ENCODE peak calls at places on chromosomes 2 and 18, in five cellular contexts. One of them, this sample, is unnamed.

GRCh38 chr2:7619203-7619602 is 702.0 kb downstream of the RNF144A start:
- DNase-seq in K562: no peak
- DNase-seq in GM12878: no peak
- DNase-seq in HepG2: no peak
- DNase-seq in HCT116: no peak
- DNase-seq in this sample: no peak

GRCh38 chr2:53826587-53827397 is 33.0 kb downstream of the GPR75 start:
- DNase-seq in K562: no peak
- DNase-seq in GM12878: no peak
- DNase-seq in HCT116: no peak
- DNase-seq in HepG2: peak
- DNase-seq in this sample: no peak

GRCh38 chr2:144015036-144015435 is 504.9 kb downstream of the ZEB2 start:
- DNase-seq in K562: no peak
- DNase-seq in GM12878: no peak
- DNase-seq in HCT116: no peak
- DNase-seq in HepG2: no peak
- DNase-seq in this sample: no peak

GRCh38 chr2:173347305-173348168 is 7.1 kb upstream of the CDCA7 start:
- DNase-seq in HepG2: peak
- DNase-seq in K562: no peak
- DNase-seq in GM12878: peak
- DNase-seq in HCT116: no peak
- DNase-seq in this sample: no peak

GRCh38 chr2:1088192-1088860 is 137.7 kb downstream of the SNTG2 start:
- DNase-seq in HepG2: no peak
- DNase-seq in K562: no peak
- DNase-seq in HCT116: no peak
- DNase-seq in GM12878: no peak
- DNase-seq in this sample: no peak

GRCh38 chr2:236717719-236718118 is 148.1 kb downstream of the ACKR3 start:
- DNase-seq in HCT116: no peak
- DNase-seq in K562: no peak
- DNase-seq in HepG2: no peak
- DNase-seq in GM12878: no peak
- DNase-seq in this sample: no peak

GRCh38 chr2:26696352-26696816 is 3.9 kb downstream of the KCNK3 start:
- DNase-seq in HCT116: peak
- DNase-seq in GM12878: no peak
- DNase-seq in K562: no peak
- DNase-seq in HepG2: no peak
- DNase-seq in this sample: peak

GRCh38 chr18:13660510-13660909 is 65.8 kb downstream of the FAM210A start:
- DNase-seq in HCT116: no peak
- DNase-seq in K562: no peak
- DNase-seq in GM12878: no peak
- DNase-seq in HepG2: no peak
- DNase-seq in this sample: no peak

GRCh38 chr2:26462511-26463251 is 15.2 kb downstream of the OTOF start:
- DNase-seq in GM12878: no peak
- DNase-seq in K562: peak
- DNase-seq in HepG2: peak
- DNase-seq in HCT116: peak
- DNase-seq in this sample: peak

GRCh38 chr2:222413295-222413911 is 10.9 kb upstream of the SGPP2 start:
- DNase-seq in K562: no peak
- DNase-seq in GM12878: no peak
- DNase-seq in HepG2: no peak
- DNase-seq in HCT116: no peak
- DNase-seq in this sample: no peak

GRCh38 chr2:229340086-229340760 is 69.1 kb upstream of the PID1 start:
- DNase-seq in GM12878: no peak
- DNase-seq in HCT116: no peak
- DNase-seq in HepG2: no peak
- DNase-seq in K562: no peak
- DNase-seq in this sample: no peak

GRCh38 chr18:49960376-49960775 is 147.0 kb upstream of the ACAA2 start:
- DNase-seq in HCT116: no peak
- DNase-seq in GM12878: no peak
- DNase-seq in HepG2: no peak
- DNase-seq in K562: no peak
- DNase-seq in this sample: no peak

GRCh38 chr2:9638532-9638931 is 7.7 kb upstream of the YWHAQ start:
- DNase-seq in K562: peak
- DNase-seq in HepG2: peak
- DNase-seq in GM12878: no peak
- DNase-seq in HCT116: peak
- DNase-seq in this sample: no peak

GRCh38 chr2:73830871-73831401 is 2.2 kb downstream of the STAMBP start:
- DNase-seq in GM12878: no peak
- DNase-seq in HepG2: no peak
- DNase-seq in HCT116: no peak
- DNase-seq in K562: no peak
- DNase-seq in this sample: no peak

GRCh38 chr2:160538559-160539355 is 45.1 kb upstream of the RBMS1 start:
- DNase-seq in HCT116: no peak
- DNase-seq in HepG2: no peak
- DNase-seq in GM12878: no peak
- DNase-seq in K562: no peak
- DNase-seq in this sample: no peak

GRCh38 chr2:86788172-86788571 is 2.5 kb downstream of the CD8A start:
- DNase-seq in HepG2: no peak
- DNase-seq in GM12878: no peak
- DNase-seq in HCT116: no peak
- DNase-seq in K562: no peak
- DNase-seq in this sample: no peak

GRCh38 chr2:205025580-205026240 is 480.4 kb downstream of the PARD3B start:
- DNase-seq in HCT116: no peak
- DNase-seq in HepG2: peak
- DNase-seq in K562: peak
- DNase-seq in GM12878: no peak
- DNase-seq in this sample: no peak

GRCh38 chr2:43714164-43714563 is 37.9 kb upstream of the C1GALT1C1L start:
- DNase-seq in GM12878: no peak
- DNase-seq in HCT116: no peak
- DNase-seq in K562: no peak
- DNase-seq in HepG2: no peak
- DNase-seq in this sample: no peak

GRCh38 chr2:65198737-65199136 is 28.9 kb upstream of the ACTR2 start:
- DNase-seq in K562: no peak
- DNase-seq in HepG2: no peak
- DNase-seq in HCT116: no peak
- DNase-seq in GM12878: no peak
- DNase-seq in this sample: no peak

GRCh38 chr18:5518179-5518770 is 25.5 kb downstream of the EPB41L3 start:
- DNase-seq in K562: no peak
- DNase-seq in HCT116: no peak
- DNase-seq in GM12878: no peak
- DNase-seq in HepG2: no peak
- DNase-seq in this sample: no peak

GRCh38 chr2:205684871-205685313 is 2.6 kb downstream of the NRP2 start:
- DNase-seq in GM12878: no peak
- DNase-seq in HepG2: no peak
- DNase-seq in K562: no peak
- DNase-seq in HCT116: no peak
- DNase-seq in this sample: no peak

GRCh38 chr2:223896751-223897320 is 48.3 kb downstream of the WDFY1 start:
- DNase-seq in GM12878: peak
- DNase-seq in HepG2: no peak
- DNase-seq in K562: no peak
- DNase-seq in HCT116: no peak
- DNase-seq in this sample: no peak

GRCh38 chr2:109139002-109139401 is 10.0 kb downstream of the SH3RF3 start:
- DNase-seq in GM12878: no peak
- DNase-seq in HepG2: no peak
- DNase-seq in HCT116: no peak
- DNase-seq in K562: no peak
- DNase-seq in this sample: no peak

GRCh38 chr2:74286725-74287124 is 56.5 kb downstream of the SLC4A5 start:
- DNase-seq in HCT116: no peak
- DNase-seq in HepG2: no peak
- DNase-seq in GM12878: no peak
- DNase-seq in K562: no peak
- DNase-seq in this sample: no peak

GRCh38 chr2:196059491-196059960 is 9.1 kb downstream of the DNAH7 start:
- DNase-seq in HepG2: no peak
- DNase-seq in K562: no peak
- DNase-seq in HCT116: no peak
- DNase-seq in GM12878: no peak
- DNase-seq in this sample: no peak

GRCh38 chr2:120205901-120206581 is 17.2 kb downstream of the TMEM185B start:
- DNase-seq in HepG2: no peak
- DNase-seq in HCT116: no peak
- DNase-seq in K562: peak
- DNase-seq in GM12878: no peak
- DNase-seq in this sample: peak

GRCh38 chr2:45616663-45617411 is 5.8 kb upstream of the SRBD1 start:
- DNase-seq in HepG2: no peak
- DNase-seq in K562: peak
- DNase-seq in HCT116: no peak
- DNase-seq in GM12878: no peak
- DNase-seq in this sample: no peak

GRCh38 chr2:31384351-31384750 is 30.2 kb downstream of the XDH start:
- DNase-seq in HCT116: peak
- DNase-seq in K562: no peak
- DNase-seq in HepG2: no peak
- DNase-seq in GM12878: no peak
- DNase-seq in this sample: no peak

GRCh38 chr2:15354596-15355359 is 206.4 kb downstream of the NBAS start:
- DNase-seq in HepG2: no peak
- DNase-seq in GM12878: no peak
- DNase-seq in HCT116: no peak
- DNase-seq in K562: no peak
- DNase-seq in this sample: no peak

GRCh38 chr2:71727562-71727961 is 274.2 kb downstream of the DYSF start:
- DNase-seq in HCT116: no peak
- DNase-seq in K562: no peak
- DNase-seq in GM12878: no peak
- DNase-seq in HepG2: no peak
- DNase-seq in this sample: no peak

GRCh38 chr2:28390857-28391563 is 1.6 kb upstream of the FOSL2 start:
- DNase-seq in GM12878: no peak
- DNase-seq in K562: peak
- DNase-seq in HCT116: no peak
- DNase-seq in HepG2: no peak
- DNase-seq in this sample: no peak

GRCh38 chr2:70616168-70616694 is 62.6 kb upstream of the TGFA start:
- DNase-seq in GM12878: no peak
- DNase-seq in HCT116: no peak
- DNase-seq in K562: no peak
- DNase-seq in HepG2: no peak
- DNase-seq in this sample: no peak

GRCh38 chr2:41925009-41925408 is 122.8 kb upstream of the PKDCC start:
- DNase-seq in GM12878: no peak
- DNase-seq in HepG2: no peak
- DNase-seq in HCT116: no peak
- DNase-seq in K562: no peak
- DNase-seq in this sample: no peak

GRCh38 chr2:37870829-37871228 is 54.3 kb upstream of the RMDN2 start:
- DNase-seq in HepG2: no peak
- DNase-seq in HCT116: no peak
- DNase-seq in K562: no peak
- DNase-seq in GM12878: no peak
- DNase-seq in this sample: no peak
- TF ChIP-seq ZNF274 in HepG2: no peak
- TF ChIP-seq ZNF274 in HCT116: no peak
- TF ChIP-seq ZNF274 in K562: no peak
- TF ChIP-seq ZNF274 in GM12878: no peak
- TF ChIP-seq ZNF274 in this sample: no peak

GRCh38 chr2:174623690-174624089 is 26.1 kb upstream of the WIPF1 start:
- DNase-seq in HCT116: no peak
- DNase-seq in HepG2: no peak
- DNase-seq in GM12878: no peak
- DNase-seq in K562: no peak
- DNase-seq in this sample: no peak

GRCh38 chr2:174621323-174621722 is 23.7 kb upstream of the WIPF1 start:
- DNase-seq in HCT116: no peak
- DNase-seq in HepG2: no peak
- DNase-seq in K562: no peak
- DNase-seq in GM12878: no peak
- DNase-seq in this sample: no peak

GRCh38 chr2:174623106-174623680 is 25.6 kb upstream of the WIPF1 start:
- DNase-seq in GM12878: no peak
- DNase-seq in K562: no peak
- DNase-seq in HepG2: no peak
- DNase-seq in HCT116: no peak
- DNase-seq in this sample: no peak

GRCh38 chr2:174627216-174627615 is 29.6 kb upstream of the WIPF1 start:
- DNase-seq in K562: no peak
- DNase-seq in GM12878: no peak
- DNase-seq in HepG2: no peak
- DNase-seq in HCT116: no peak
- DNase-seq in this sample: no peak

DNA sequence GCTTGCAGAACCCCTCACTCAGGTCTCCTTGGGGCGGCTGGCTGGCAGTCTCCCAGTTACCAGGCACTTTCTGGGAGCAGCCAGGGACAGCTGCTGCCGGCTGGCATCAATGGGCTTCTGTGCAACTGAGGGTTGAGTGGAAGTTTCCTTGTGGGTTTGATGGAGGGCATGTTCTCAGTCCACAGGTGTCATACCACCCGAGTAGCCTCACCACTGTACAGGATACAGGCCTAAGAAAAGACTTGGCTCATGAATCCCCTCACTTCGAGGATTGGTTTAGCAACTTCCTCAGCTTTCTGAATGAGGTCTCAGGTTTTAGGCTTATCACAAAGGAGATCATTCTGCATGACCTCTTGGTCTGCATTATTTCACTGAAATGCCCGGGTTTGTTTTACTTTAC is 27.4 kb upstream of the WIPF1 start:
- DNase-seq in HCT116: no peak
- DNase-seq in GM12878: no peak
- DNase-seq in K562: no peak
- DNase-seq in HepG2: no peak
- DNase-seq in this sample: no peak
- TF ChIP-seq SP1 in HCT116: no peak
- TF ChIP-seq SP1 in GM12878: no peak
- TF ChIP-seq SP1 in K562: no peak
- TF ChIP-seq SP1 in HepG2: no peak
- TF ChIP-seq SP1 in this sample: no peak

DNA sequence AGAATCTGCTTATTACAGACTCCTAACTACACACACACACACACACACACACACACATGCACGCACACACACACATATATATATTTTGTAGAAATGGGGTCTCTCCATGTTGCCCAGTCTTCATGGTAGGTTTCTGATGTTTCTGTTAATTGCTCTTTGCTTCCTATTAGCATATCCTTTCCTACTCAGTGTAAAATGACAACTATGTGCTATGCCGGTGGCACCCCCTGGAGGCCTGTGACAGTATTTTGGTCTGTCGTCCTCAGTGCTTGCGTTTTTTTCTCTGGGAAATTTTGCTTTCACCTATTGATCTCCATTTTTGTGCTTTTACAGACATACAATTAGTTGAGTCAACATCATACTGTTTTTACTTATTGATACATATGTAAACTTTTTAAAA is 322.1 kb downstream of the LRRTM1 start:
- DNase-seq in K562: peak
- DNase-seq in HCT116: no peak
- DNase-seq in GM12878: no peak
- DNase-seq in HepG2: peak
- DNase-seq in this sample: peak
- TF ChIP-seq ZNF274 in K562: no peak
- TF ChIP-seq ZNF274 in HCT116: no peak
- TF ChIP-seq ZNF274 in GM12878: no peak
- TF ChIP-seq ZNF274 in HepG2: no peak
- TF ChIP-seq ZNF274 in this sample: no peak

GRCh38 chr2:59025157-59025757 is 784.1 kb upstream of the FANCL start:
- DNase-seq in K562: peak
- DNase-seq in GM12878: no peak
- DNase-seq in HepG2: peak
- DNase-seq in HCT116: peak
- DNase-seq in this sample: peak
- TF ChIP-seq SP1 in K562: no peak
- TF ChIP-seq SP1 in GM12878: no peak
- TF ChIP-seq SP1 in HepG2: no peak
- TF ChIP-seq SP1 in HCT116: no peak
- TF ChIP-seq SP1 in this sample: no peak